ENCODE peak calls at places on chromosomes 6 and 20, in four cellular contexts. J, K, O and L are unnamed samples.

GRCh38 chr6:24540197-24540596 is 45.4 kb downstream of the ALDH5A1 start:
- DNase-seq in J (no peak), K (no peak), O (no peak), L (no peak)

GRCh38 chr6:72554203-72554564 is 67.7 kb upstream of the KCNQ5 start:
- DNase-seq in J (no peak), K (no peak), O (no peak), L (peak)

GRCh38 chr20:18705490-18705889 is 108.1 kb upstream of the SCP2D1 start:
- DNase-seq in J (no peak), K (no peak), O (no peak), L (peak)

GRCh38 chr6:1604347-1604990 is 5.2 kb upstream of the FOXC1 start:
- DNase-seq in J (peak), K (peak), O (peak), L (peak)

GRCh38 chr6:121319112-121319553 is 15.1 kb downstream of the TBC1D32 start:
- DNase-seq in J (no peak), K (no peak), O (peak), L (peak)

GRCh38 chr20:7207186-7207585 is 439.7 kb downstream of the BMP2 start:
- DNase-seq in J (no peak), K (no peak), O (no peak), L (no peak)

GRCh38 chr6:45419574-45420082 is 41.9 kb upstream of the SUPT3H start:
- DNase-seq in J (peak), K (no peak), O (peak), L (no peak)

GRCh38 chr20:35431621-35432429 is 6.2 kb downstream of the GDF5 start:
- DNase-seq in J (no peak), K (no peak), O (no peak), L (no peak)

GRCh38 chr6:143901885-143902708 is 37.8 kb downstream of the ZC2HC1B start:
- DNase-seq in J (no peak), K (no peak), O (peak), L (peak)

GRCh38 chr20:5908981-5909380 is 41.4 kb downstream of the TRMT6 start:
- DNase-seq in J (no peak), K (no peak), O (no peak), L (no peak)

GRCh38 chr20:57693670-57694329 is 16.0 kb downstream of the PMEPA1 start:
- DNase-seq in J (no peak), K (no peak), O (no peak), L (no peak)

GRCh38 chr6:28953039-28953872 is 29.5 kb upstream of the TRIM27 start:
- DNase-seq in J (no peak), K (peak), O (peak), L (peak)

GRCh38 chr6:112909781-112910180 is 562.7 kb downstream of the RFPL4B start:
- DNase-seq in J (no peak), K (no peak), O (peak), L (no peak)